ENCODE peak calls at places on chromosome 11, in eight cellular contexts. One of them, this sample, is unnamed.

GRCh38 chr11:12007769-12008737 is at the start of gene DKK3:
- DNase-seq in A172: no peak
- DNase-seq in AG04450: no peak
- DNase-seq in naive thymus-derived CD8-positive, alpha-beta T cell: peak
- DNase-seq in C1 segment of cervical spinal cord: peak
- DNase-seq in stimulated activated CD4-positive, alpha-beta T cell treated with anti-CD3 and anti-CD28 coated beads, TNF-alpha, amount 100 ng/mL, for 48 hours: no peak
- DNase-seq in ACHN: no peak
- DNase-seq in EL: peak
- DNase-seq in this sample: no peak

GRCh38 chr11:18324381-18324780 is 2.0 kb downstream of the GTF2H1 start:
- DNase-seq in ACHN: no peak
- DNase-seq in A172: no peak
- DNase-seq in C1 segment of cervical spinal cord: no peak
- DNase-seq in stimulated activated CD4-positive, alpha-beta T cell treated with anti-CD3 and anti-CD28 coated beads, TNF-alpha, amount 100 ng/mL, for 48 hours: no peak
- DNase-seq in naive thymus-derived CD8-positive, alpha-beta T cell: no peak
- DNase-seq in EL: no peak
- DNase-seq in AG04450: no peak
- DNase-seq in this sample: no peak

GRCh38 chr11:118572075-118572913 is at the start of gene ARCN1:
- DNase-seq in C1 segment of cervical spinal cord: peak
- DNase-seq in AG04450: no peak
- DNase-seq in ACHN: peak
- DNase-seq in stimulated activated CD4-positive, alpha-beta T cell treated with anti-CD3 and anti-CD28 coated beads, TNF-alpha, amount 100 ng/mL, for 48 hours: peak
- DNase-seq in A172: peak
- DNase-seq in naive thymus-derived CD8-positive, alpha-beta T cell: peak
- DNase-seq in EL: peak
- DNase-seq in this sample: no peak

GRCh38 chr11:46120361-46120710 is 918 bp downstream of the PHF21A start:
- DNase-seq in ACHN: no peak
- DNase-seq in AG04450: no peak
- DNase-seq in stimulated activated CD4-positive, alpha-beta T cell treated with anti-CD3 and anti-CD28 coated beads, TNF-alpha, amount 100 ng/mL, for 48 hours: peak
- DNase-seq in C1 segment of cervical spinal cord: no peak
- DNase-seq in EL: no peak
- DNase-seq in naive thymus-derived CD8-positive, alpha-beta T cell: peak
- DNase-seq in A172: no peak
- DNase-seq in this sample: no peak

GRCh38 chr11:70630816-70631623 is 232.7 kb downstream of the CTTN start:
- DNase-seq in C1 segment of cervical spinal cord: no peak
- DNase-seq in EL: no peak
- DNase-seq in naive thymus-derived CD8-positive, alpha-beta T cell: no peak
- DNase-seq in stimulated activated CD4-positive, alpha-beta T cell treated with anti-CD3 and anti-CD28 coated beads, TNF-alpha, amount 100 ng/mL, for 48 hours: no peak
- DNase-seq in ACHN: no peak
- DNase-seq in AG04450: no peak
- DNase-seq in A172: no peak
- DNase-seq in this sample: no peak

GRCh38 chr11:114818382-114818781 is 140.1 kb downstream of the NXPE2 start:
- DNase-seq in EL: no peak
- DNase-seq in AG04450: no peak
- DNase-seq in stimulated activated CD4-positive, alpha-beta T cell treated with anti-CD3 and anti-CD28 coated beads, TNF-alpha, amount 100 ng/mL, for 48 hours: no peak
- DNase-seq in C1 segment of cervical spinal cord: no peak
- DNase-seq in A172: no peak
- DNase-seq in naive thymus-derived CD8-positive, alpha-beta T cell: no peak
- DNase-seq in ACHN: no peak
- DNase-seq in this sample: no peak

GRCh38 chr11:61679893-61680621 is at the start of gene DAGLA:
- DNase-seq in AG04450: no peak
- DNase-seq in EL: peak
- DNase-seq in C1 segment of cervical spinal cord: peak
- DNase-seq in A172: no peak
- DNase-seq in stimulated activated CD4-positive, alpha-beta T cell treated with anti-CD3 and anti-CD28 coated beads, TNF-alpha, amount 100 ng/mL, for 48 hours: peak
- DNase-seq in ACHN: peak
- DNase-seq in naive thymus-derived CD8-positive, alpha-beta T cell: peak
- DNase-seq in this sample: no peak

GRCh38 chr11:27720277-27720830 is 20.1 kb upstream of the BDNF start:
- DNase-seq in A172: peak
- DNase-seq in stimulated activated CD4-positive, alpha-beta T cell treated with anti-CD3 and anti-CD28 coated beads, TNF-alpha, amount 100 ng/mL, for 48 hours: no peak
- DNase-seq in EL: peak
- DNase-seq in C1 segment of cervical spinal cord: no peak
- DNase-seq in naive thymus-derived CD8-positive, alpha-beta T cell: no peak
- DNase-seq in AG04450: no peak
- DNase-seq in ACHN: peak
- DNase-seq in this sample: no peak

GRCh38 chr11:1228183-1228821 is 5.4 kb downstream of the MUC5B start:
- DNase-seq in EL: no peak
- DNase-seq in ACHN: no peak
- DNase-seq in AG04450: no peak
- DNase-seq in naive thymus-derived CD8-positive, alpha-beta T cell: no peak
- DNase-seq in stimulated activated CD4-positive, alpha-beta T cell treated with anti-CD3 and anti-CD28 coated beads, TNF-alpha, amount 100 ng/mL, for 48 hours: no peak
- DNase-seq in A172: no peak
- DNase-seq in C1 segment of cervical spinal cord: no peak
- DNase-seq in this sample: no peak

GRCh38 chr11:114762437-114762836 is 84.1 kb downstream of the NXPE2 start:
- DNase-seq in stimulated activated CD4-positive, alpha-beta T cell treated with anti-CD3 and anti-CD28 coated beads, TNF-alpha, amount 100 ng/mL, for 48 hours: no peak
- DNase-seq in AG04450: peak
- DNase-seq in A172: peak
- DNase-seq in naive thymus-derived CD8-positive, alpha-beta T cell: no peak
- DNase-seq in EL: peak
- DNase-seq in ACHN: peak
- DNase-seq in C1 segment of cervical spinal cord: peak
- DNase-seq in this sample: no peak

GRCh38 chr11:1754376-1755150 is 4.2 kb upstream of the IFITM10 start:
- DNase-seq in stimulated activated CD4-positive, alpha-beta T cell treated with anti-CD3 and anti-CD28 coated beads, TNF-alpha, amount 100 ng/mL, for 48 hours: no peak
- DNase-seq in AG04450: no peak
- DNase-seq in ACHN: no peak
- DNase-seq in C1 segment of cervical spinal cord: no peak
- DNase-seq in A172: no peak
- DNase-seq in naive thymus-derived CD8-positive, alpha-beta T cell: no peak
- DNase-seq in EL: no peak
- DNase-seq in this sample: no peak

GRCh38 chr11:121439337-121439736 is 12.8 kb upstream of the SORL1 start:
- DNase-seq in A172: no peak
- DNase-seq in naive thymus-derived CD8-positive, alpha-beta T cell: no peak
- DNase-seq in AG04450: no peak
- DNase-seq in ACHN: no peak
- DNase-seq in stimulated activated CD4-positive, alpha-beta T cell treated with anti-CD3 and anti-CD28 coated beads, TNF-alpha, amount 100 ng/mL, for 48 hours: no peak
- DNase-seq in C1 segment of cervical spinal cord: no peak
- DNase-seq in EL: no peak
- DNase-seq in this sample: no peak

GRCh38 chr11:45485070-45485716 is 180.2 kb downstream of the CHST1 start:
- DNase-seq in A172: no peak
- DNase-seq in AG04450: no peak
- DNase-seq in naive thymus-derived CD8-positive, alpha-beta T cell: no peak
- DNase-seq in ACHN: no peak
- DNase-seq in C1 segment of cervical spinal cord: no peak
- DNase-seq in EL: no peak
- DNase-seq in stimulated activated CD4-positive, alpha-beta T cell treated with anti-CD3 and anti-CD28 coated beads, TNF-alpha, amount 100 ng/mL, for 48 hours: no peak
- DNase-seq in this sample: no peak

GRCh38 chr11:74694536-74694935 is 36.7 kb downstream of the CHRDL2 start:
- DNase-seq in C1 segment of cervical spinal cord: no peak
- DNase-seq in A172: no peak
- DNase-seq in ACHN: no peak
- DNase-seq in AG04450: no peak
- DNase-seq in naive thymus-derived CD8-positive, alpha-beta T cell: no peak
- DNase-seq in stimulated activated CD4-positive, alpha-beta T cell treated with anti-CD3 and anti-CD28 coated beads, TNF-alpha, amount 100 ng/mL, for 48 hours: no peak
- DNase-seq in EL: no peak
- DNase-seq in this sample: no peak

GRCh38 chr11:36231300-36231699 is 57.9 kb downstream of the COMMD9 start:
- DNase-seq in ACHN: no peak
- DNase-seq in naive thymus-derived CD8-positive, alpha-beta T cell: no peak
- DNase-seq in AG04450: no peak
- DNase-seq in stimulated activated CD4-positive, alpha-beta T cell treated with anti-CD3 and anti-CD28 coated beads, TNF-alpha, amount 100 ng/mL, for 48 hours: no peak
- DNase-seq in C1 segment of cervical spinal cord: no peak
- DNase-seq in A172: peak
- DNase-seq in EL: peak
- DNase-seq in this sample: peak

GRCh38 chr11:127369301-127369968 is 368.9 kb upstream of the KIRREL3 start:
- DNase-seq in EL: no peak
- DNase-seq in naive thymus-derived CD8-positive, alpha-beta T cell: no peak
- DNase-seq in ACHN: no peak
- DNase-seq in stimulated activated CD4-positive, alpha-beta T cell treated with anti-CD3 and anti-CD28 coated beads, TNF-alpha, amount 100 ng/mL, for 48 hours: no peak
- DNase-seq in A172: no peak
- DNase-seq in AG04450: no peak
- DNase-seq in C1 segment of cervical spinal cord: no peak
- DNase-seq in this sample: no peak

GRCh38 chr11:81655351-81655750 is 1078.3 kb downstream of the FAM181B start:
- DNase-seq in stimulated activated CD4-positive, alpha-beta T cell treated with anti-CD3 and anti-CD28 coated beads, TNF-alpha, amount 100 ng/mL, for 48 hours: no peak
- DNase-seq in naive thymus-derived CD8-positive, alpha-beta T cell: no peak
- DNase-seq in A172: no peak
- DNase-seq in ACHN: no peak
- DNase-seq in AG04450: no peak
- DNase-seq in C1 segment of cervical spinal cord: no peak
- DNase-seq in EL: no peak
- DNase-seq in this sample: no peak

GRCh38 chr11:42524534-42525227 is 787.1 kb upstream of the API5 start:
- DNase-seq in C1 segment of cervical spinal cord: peak
- DNase-seq in stimulated activated CD4-positive, alpha-beta T cell treated with anti-CD3 and anti-CD28 coated beads, TNF-alpha, amount 100 ng/mL, for 48 hours: no peak
- DNase-seq in naive thymus-derived CD8-positive, alpha-beta T cell: no peak
- DNase-seq in ACHN: peak
- DNase-seq in EL: peak
- DNase-seq in AG04450: no peak
- DNase-seq in A172: peak
- DNase-seq in this sample: no peak

GRCh38 chr11:37110383-37110782 is 512.3 kb upstream of the RAG2 start:
- DNase-seq in C1 segment of cervical spinal cord: no peak
- DNase-seq in EL: no peak
- DNase-seq in ACHN: no peak
- DNase-seq in A172: no peak
- DNase-seq in stimulated activated CD4-positive, alpha-beta T cell treated with anti-CD3 and anti-CD28 coated beads, TNF-alpha, amount 100 ng/mL, for 48 hours: no peak
- DNase-seq in AG04450: no peak
- DNase-seq in naive thymus-derived CD8-positive, alpha-beta T cell: no peak
- DNase-seq in this sample: peak

GRCh38 chr11:790721-791564 is 1.1 kb upstream of the CEND1 start:
- DNase-seq in AG04450: no peak
- DNase-seq in stimulated activated CD4-positive, alpha-beta T cell treated with anti-CD3 and anti-CD28 coated beads, TNF-alpha, amount 100 ng/mL, for 48 hours: no peak
- DNase-seq in ACHN: no peak
- DNase-seq in EL: peak
- DNase-seq in naive thymus-derived CD8-positive, alpha-beta T cell: no peak
- DNase-seq in C1 segment of cervical spinal cord: no peak
- DNase-seq in A172: peak
- DNase-seq in this sample: no peak

GRCh38 chr11:73252577-73253191 is 19.5 kb upstream of the P2RY6 start:
- DNase-seq in C1 segment of cervical spinal cord: no peak
- DNase-seq in A172: no peak
- DNase-seq in naive thymus-derived CD8-positive, alpha-beta T cell: no peak
- DNase-seq in ACHN: peak
- DNase-seq in stimulated activated CD4-positive, alpha-beta T cell treated with anti-CD3 and anti-CD28 coated beads, TNF-alpha, amount 100 ng/mL, for 48 hours: no peak
- DNase-seq in EL: no peak
- DNase-seq in AG04450: no peak
- DNase-seq in this sample: no peak

GRCh38 chr11:14029971-14030531 is 67.5 kb downstream of the SPON1 start:
- DNase-seq in AG04450: peak
- DNase-seq in A172: no peak
- DNase-seq in naive thymus-derived CD8-positive, alpha-beta T cell: no peak
- DNase-seq in ACHN: no peak
- DNase-seq in stimulated activated CD4-positive, alpha-beta T cell treated with anti-CD3 and anti-CD28 coated beads, TNF-alpha, amount 100 ng/mL, for 48 hours: no peak
- DNase-seq in EL: peak
- DNase-seq in C1 segment of cervical spinal cord: no peak
- DNase-seq in this sample: peak

GRCh38 chr11:126354631-126355323 is 709 bp upstream of the ST3GAL4 start:
- DNase-seq in stimulated activated CD4-positive, alpha-beta T cell treated with anti-CD3 and anti-CD28 coated beads, TNF-alpha, amount 100 ng/mL, for 48 hours: no peak
- DNase-seq in EL: peak
- DNase-seq in ACHN: no peak
- DNase-seq in naive thymus-derived CD8-positive, alpha-beta T cell: no peak
- DNase-seq in A172: no peak
- DNase-seq in AG04450: no peak
- DNase-seq in C1 segment of cervical spinal cord: no peak
- DNase-seq in this sample: no peak

GRCh38 chr11:70306586-70307033 is 36.1 kb downstream of the PPFIA1 start:
- DNase-seq in naive thymus-derived CD8-positive, alpha-beta T cell: no peak
- DNase-seq in stimulated activated CD4-positive, alpha-beta T cell treated with anti-CD3 and anti-CD28 coated beads, TNF-alpha, amount 100 ng/mL, for 48 hours: no peak
- DNase-seq in EL: no peak
- DNase-seq in C1 segment of cervical spinal cord: no peak
- DNase-seq in AG04450: no peak
- DNase-seq in A172: no peak
- DNase-seq in ACHN: no peak
- DNase-seq in this sample: no peak

GRCh38 chr11:83793332-83793731 is 507.2 kb upstream of the CCDC90B start:
- DNase-seq in A172: no peak
- DNase-seq in EL: no peak
- DNase-seq in ACHN: no peak
- DNase-seq in C1 segment of cervical spinal cord: no peak
- DNase-seq in AG04450: no peak
- DNase-seq in stimulated activated CD4-positive, alpha-beta T cell treated with anti-CD3 and anti-CD28 coated beads, TNF-alpha, amount 100 ng/mL, for 48 hours: no peak
- DNase-seq in naive thymus-derived CD8-positive, alpha-beta T cell: no peak
- DNase-seq in this sample: no peak

GRCh38 chr11:122721201-122721963 is 65.9 kb downstream of the UBASH3B start:
- DNase-seq in AG04450: no peak
- DNase-seq in EL: no peak
- DNase-seq in stimulated activated CD4-positive, alpha-beta T cell treated with anti-CD3 and anti-CD28 coated beads, TNF-alpha, amount 100 ng/mL, for 48 hours: no peak
- DNase-seq in ACHN: no peak
- DNase-seq in A172: no peak
- DNase-seq in C1 segment of cervical spinal cord: no peak
- DNase-seq in naive thymus-derived CD8-positive, alpha-beta T cell: no peak
- DNase-seq in this sample: no peak

GRCh38 chr11:134668796-134669195 is 256.8 kb upstream of the B3GAT1 start:
- DNase-seq in AG04450: no peak
- DNase-seq in stimulated activated CD4-positive, alpha-beta T cell treated with anti-CD3 and anti-CD28 coated beads, TNF-alpha, amount 100 ng/mL, for 48 hours: no peak
- DNase-seq in A172: no peak
- DNase-seq in EL: no peak
- DNase-seq in C1 segment of cervical spinal cord: no peak
- DNase-seq in ACHN: no peak
- DNase-seq in naive thymus-derived CD8-positive, alpha-beta T cell: no peak
- DNase-seq in this sample: no peak

GRCh38 chr11:57458410-57459111 is 1.8 kb upstream of the RTN4RL2 start:
- DNase-seq in EL: peak
- DNase-seq in naive thymus-derived CD8-positive, alpha-beta T cell: peak
- DNase-seq in A172: no peak
- DNase-seq in C1 segment of cervical spinal cord: no peak
- DNase-seq in AG04450: no peak
- DNase-seq in ACHN: peak
- DNase-seq in stimulated activated CD4-positive, alpha-beta T cell treated with anti-CD3 and anti-CD28 coated beads, TNF-alpha, amount 100 ng/mL, for 48 hours: peak
- DNase-seq in this sample: no peak

This sample was measured in retinal pigment epithelial cell.